ENCODE peak calls at places on chromosome 18, in seven cellular contexts. O is H7, L is amygdala, Z is myocyte, C is iris pigment epithelial cell, Y is mucosa of gallbladder, N is osteoblast. J is an unnamed sample.

GRCh38 chr18:76410660-76411417 is 84.2 kb downstream of the ZNF516 start:
- DNase-seq in O (no peak), L (no peak), Z (no peak), C (no peak), Y (no peak), N (no peak), J (no peak)

GRCh38 chr18:40485318-40485717 is 1469.7 kb upstream of the PIK3C3 start:
- DNase-seq in O (no peak), L (no peak), Z (no peak), C (peak), Y (no peak), N (no peak), J (no peak)

GRCh38 chr18:3824101-3824500 is 374.1 kb downstream of the TGIF1 start:
- DNase-seq in O (no peak), L (no peak), Z (no peak), C (no peak), Y (no peak), N (no peak), J (no peak)

GRCh38 chr18:49249523-49249922 is 210.9 kb downstream of the DYM start:
- DNase-seq in O (no peak), L (no peak), Z (peak), C (peak), Y (no peak), N (peak), J (peak)

GRCh38 chr18:22277758-22278157 is 108.4 kb downstream of the GATA6 start:
- DNase-seq in O (no peak), L (no peak), Z (no peak), C (no peak), Y (peak), N (no peak), J (no peak)

GRCh38 chr18:77133920-77134496 is 1.4 kb upstream of the MBP start:
- DNase-seq in O (no peak), L (no peak), Z (peak), C (no peak), Y (no peak), N (peak), J (peak)

GRCh38 chr18:23890589-23890988 is 124.0 kb upstream of the TTC39C start:
- DNase-seq in O (no peak), L (no peak), Z (peak), C (peak), Y (no peak), N (no peak), J (peak)

GRCh38 chr18:79442508-79443221 is 46.9 kb downstream of the NFATC1 start:
- DNase-seq in O (no peak), L (no peak), Z (no peak), C (no peak), Y (no peak), N (peak), J (peak)

GRCh38 chr18:13316066-13316465 is 97.5 kb downstream of the LDLRAD4 start:
- DNase-seq in O (no peak), L (no peak), Z (no peak), C (no peak), Y (no peak), N (no peak), J (no peak)

GRCh38 chr18:10044054-10044453 is 130.2 kb downstream of the VAPA start:
- DNase-seq in O (peak), L (no peak), Z (no peak), C (no peak), Y (no peak), N (no peak), J (no peak)

GRCh38 chr18:67386028-67386427 is 130.5 kb downstream of the DSEL start:
- DNase-seq in O (no peak), L (no peak), Z (no peak), C (peak), Y (peak), N (no peak), J (no peak)

GRCh38 chr18:55235094-55235461 is 275.8 kb upstream of the CCDC68 start:
- DNase-seq in O (no peak), L (no peak), Z (no peak), C (no peak), Y (no peak), N (no peak), J (no peak)

GRCh38 chr18:4455113-4455811 is at the start of gene DLGAP1:
- DNase-seq in O (peak), L (peak), Z (no peak), C (peak), Y (peak), N (peak), J (no peak)

GRCh38 chr18:55326134-55326533 is 261.9 kb downstream of the TCF4 start:
- DNase-seq in O (no peak), L (no peak), Z (no peak), C (no peak), Y (no peak), N (no peak), J (no peak)

GRCh38 chr18:1848716-1849115 is 722.6 kb downstream of the METTL4 start:
- DNase-seq in O (no peak), L (no peak), Z (no peak), C (no peak), Y (no peak), N (no peak), J (no peak)

GRCh38 chr18:69257861-69258458 is 142.7 kb upstream of the DOK6 start:
- DNase-seq in O (no peak), L (no peak), Z (no peak), C (peak), Y (peak), N (no peak), J (peak)

GRCh38 chr18:29594494-29594893 is 1417.6 kb upstream of the CDH2 start:
- DNase-seq in O (no peak), L (no peak), Z (peak), C (no peak), Y (no peak), N (no peak), J (no peak)

GRCh38 chr18:71994273-71994672 is 549.9 kb downstream of the CBLN2 start:
- DNase-seq in O (no peak), L (no peak), Z (no peak), C (no peak), Y (no peak), N (no peak), J (no peak)

GRCh38 chr18:26574958-26575864 is 26.9 kb upstream of the KCTD1 start:
- DNase-seq in O (peak), L (peak), Z (peak), C (peak), Y (peak), N (peak), J (peak)

GRCh38 chr18:49237031-49237430 is 223.4 kb downstream of the DYM start:
- DNase-seq in O (no peak), L (no peak), Z (no peak), C (no peak), Y (no peak), N (no peak), J (no peak)

GRCh38 chr18:533995-534601 is 33.6 kb upstream of the COLEC12 start:
- DNase-seq in O (no peak), L (no peak), Z (no peak), C (no peak), Y (no peak), N (peak), J (no peak)

GRCh38 chr18:62045316-62045715 is 141.5 kb downstream of the PIGN start:
- DNase-seq in O (no peak), L (no peak), Z (peak), C (no peak), Y (no peak), N (no peak), J (no peak)

GRCh38 chr18:6961331-6961730 is 156.3 kb downstream of the LAMA1 start:
- DNase-seq in O (no peak), L (no peak), Z (no peak), C (no peak), Y (no peak), N (no peak), J (no peak)

GRCh38 chr18:44638811-44639210 is 41.9 kb upstream of the SETBP1 start:
- DNase-seq in O (no peak), L (no peak), Z (no peak), C (no peak), Y (no peak), N (no peak), J (no peak)

GRCh38 chr18:59631583-59632181 is 65.5 kb downstream of the CCBE1 start:
- DNase-seq in O (peak), L (no peak), Z (peak), C (peak), Y (no peak), N (peak), J (peak)

GRCh38 chr18:48918156-48918555 is 32.6 kb downstream of the SMAD7 start:
- DNase-seq in O (no peak), L (no peak), Z (no peak), C (no peak), Y (no peak), N (no peak), J (no peak)

GRCh38 chr18:43587538-43588153 is 310.4 kb upstream of the SYT4 start:
- DNase-seq in O (peak), L (no peak), Z (peak), C (peak), Y (no peak), N (peak), J (peak)

GRCh38 chr18:7805880-7806279 is 238.8 kb downstream of the PTPRM start:
- DNase-seq in O (no peak), L (no peak), Z (no peak), C (no peak), Y (no peak), N (peak), J (no peak)

GRCh38 chr18:9017170-9017899 is 85.2 kb upstream of the NDUFV2 start:
- DNase-seq in O (peak), L (peak), Z (peak), C (peak), Y (peak), N (peak), J (peak)

GRCh38 chr18:58762781-58763171 is 91.5 kb downstream of the MALT1 start:
- DNase-seq in O (no peak), L (no peak), Z (no peak), C (no peak), Y (no peak), N (peak), J (no peak)

GRCh38 chr18:26056291-26056690 is 34.1 kb downstream of the SS18 start:
- DNase-seq in O (no peak), L (no peak), Z (no peak), C (peak), Y (no peak), N (peak), J (no peak)

GRCh38 chr18:61474918-61475317 is 141.7 kb downstream of the CDH20 start:
- DNase-seq in O (no peak), L (no peak), Z (no peak), C (no peak), Y (no peak), N (no peak), J (no peak)

GRCh38 chr18:46761054-46761769 is 4.4 kb upstream of the ST8SIA5 start:
- DNase-seq in O (no peak), L (no peak), Z (peak), C (no peak), Y (no peak), N (no peak), J (peak)

GRCh38 chr18:63292844-63293683 is 26.5 kb downstream of the BCL2 start:
- DNase-seq in O (no peak), L (no peak), Z (peak), C (no peak), Y (no peak), N (no peak), J (no peak)

GRCh38 chr18:48428494-48429177 is 19.5 kb upstream of the ZBTB7C start:
- DNase-seq in O (no peak), L (no peak), Z (peak), C (peak), Y (no peak), N (no peak), J (peak)

GRCh38 chr18:70503060-70503459 is 214.2 kb downstream of the SOCS6 start:
- DNase-seq in O (no peak), L (no peak), Z (no peak), C (no peak), Y (no peak), N (no peak), J (no peak)

GRCh38 chr18:76564636-76565237 is 69.7 kb upstream of the ZNF516 start:
- DNase-seq in O (no peak), L (no peak), Z (no peak), C (no peak), Y (no peak), N (no peak), J (no peak)